ENCODE peak calls at places on chromosomes 12 and 14, in seven cellular contexts. S is transverse colon, Q is A549, C is stomach, D is ovary, G is tibial nerve, E is HepG2. I is an unnamed sample. For H3K4me1, the result is how much of the 10 kb centered on the place peaks cover.

GRCh38 chr12:18101043-18101442 is 11.1 kb upstream of the RERGL start:
- DNase-seq in C (no peak), D (no peak), S (no peak), G (no peak), E (no peak), Q (no peak), I (no peak)

GRCh38 chr12:51409846-51410245 is 14.8 kb upstream of the SLC4A8 start:
- DNase-seq in E (no peak), S (no peak), C (no peak), G (no peak), D (no peak), Q (no peak), I (no peak)

GRCh38 chr12:30796508-30796780 is 41.7 kb upstream of the CAPRIN2 start:
- DNase-seq in Q (peak), E (no peak), D (peak), C (no peak), G (no peak), S (peak), I (peak)

GRCh38 chr12:25017336-25017735 is 68.4 kb upstream of the BCAT1 start:
- DNase-seq in C (no peak), D (no peak), S (no peak), G (no peak), E (no peak), Q (no peak), I (no peak)

GRCh38 chr12:117105902-117106301 is 6.7 kb upstream of the TESC start:
- DNase-seq in Q (no peak), E (peak), G (no peak), S (peak), D (no peak), C (no peak), I (no peak)

GRCh38 chr12:4628406-4628805 is 20.4 kb downstream of the AKAP3 start:
- DNase-seq in S (no peak), D (no peak), Q (no peak), G (no peak), C (no peak), E (no peak), I (no peak)

GRCh38 chr14:102772781-102773570 is 4.3 kb upstream of the TRAF3 start:
- DNase-seq in G (no peak), Q (peak), S (no peak), E (peak), C (no peak), D (no peak), I (no peak)

GRCh38 chr14:60488175-60488574 is 2.3 kb upstream of the C14orf39 start:
- DNase-seq in Q (no peak), G (no peak), E (no peak), S (no peak), D (no peak), C (no peak), I (no peak)

GRCh38 chr12:27191531-27191930 is 52.6 kb upstream of the STK38L start:
- DNase-seq in S (no peak), E (no peak), D (no peak), G (no peak), Q (no peak), C (no peak), I (no peak)

GRCh38 chr12:109098142-109098652 is 800 bp downstream of the UNG start:
- DNase-seq in S (peak), Q (no peak), C (peak), E (no peak), G (no peak), D (peak), I (peak)

GRCh38 chr12:1044697-1045096 is 53.7 kb downstream of the ERC1 start:
- DNase-seq in D (no peak), S (no peak), G (no peak), Q (no peak), C (no peak), E (no peak), I (no peak)

GRCh38 chr12:28313631-28314030 is 123.4 kb downstream of the CCDC91 start:
- DNase-seq in C (no peak), S (no peak), E (no peak), D (no peak), G (no peak), Q (no peak), I (no peak)

GRCh38 chr14:92984896-92985295 is 61.9 kb downstream of the CHGA start:
- DNase-seq in C (no peak), S (no peak), G (no peak), D (peak), E (peak), Q (no peak), I (no peak)

GRCh38 chr12:30847259-30847658 is 79.3 kb upstream of the TSPAN11 start:
- DNase-seq in D (no peak), E (peak), C (no peak), G (no peak), S (no peak), Q (peak), I (no peak)

GRCh38 chr14:58941666-58942065 is 246.8 kb upstream of the DAAM1 start:
- DNase-seq in Q (no peak), G (no peak), D (no peak), C (no peak), S (no peak), E (no peak), I (no peak)

GRCh38 chr12:12008232-12008850 is 62.4 kb upstream of the BCL2L14 start:
- DNase-seq in C (no peak), E (no peak), D (no peak), G (no peak), S (peak), Q (no peak), I (no peak)

GRCh38 chr14:75648066-75648838 is 12.4 kb downstream of the ERG28 start:
- DNase-seq in D (peak), G (peak), E (peak), Q (peak), C (peak), S (no peak), I (peak)

GRCh38 chr12:63893170-63893569 is 48.7 kb downstream of the SRGAP1 start:
- DNase-seq in G (no peak), D (no peak), E (no peak), S (no peak), Q (no peak), C (no peak), I (no peak)

GRCh38 chr12:49983892-49984291 is 11.1 kb downstream of the AQP6 start:
- DNase-seq in C (no peak), Q (no peak), D (no peak), S (no peak), G (no peak), E (no peak), I (no peak)

GRCh38 chr12:13208533-13209278 is 12.2 kb downstream of the EMP1 start:
- DNase-seq in C (no peak), G (no peak), D (no peak), S (no peak), E (no peak), Q (peak), I (no peak)

GRCh38 chr12:69055706-69056105 is 122.7 kb upstream of the CPM start:
- DNase-seq in Q (no peak), G (no peak), E (no peak), S (no peak), C (no peak), D (no peak), I (no peak)

GRCh38 chr14:81516941-81517797 is 16.5 kb downstream of the SEL1L start:
- DNase-seq in S (peak), Q (peak), E (peak), C (no peak), G (no peak), D (peak), I (peak)

GRCh38 chr14:74975059-74975810 is 19.8 kb upstream of the PGF start:
- DNase-seq in S (peak), Q (no peak), C (no peak), G (peak), D (peak), E (no peak), I (peak)

GRCh38 chr12:43289412-43289811 is 262.6 kb downstream of the ADAMTS20 start:
- DNase-seq in G (no peak), E (no peak), Q (no peak), D (no peak), C (no peak), S (no peak), I (no peak)

GRCh38 chr12:121466800-121467637 is 67.1 kb downstream of the RNF34 start:
- DNase-seq in C (peak), Q (peak), S (peak), E (peak), D (peak), G (peak), I (peak)

GRCh38 chr12:41476499-41476898 is 288.4 kb downstream of the PDZRN4 start:
- DNase-seq in S (no peak), D (no peak), E (no peak), C (no peak), G (no peak), Q (no peak), I (no peak)

GRCh38 chr14:80446356-80446755 is 235.1 kb upstream of the DIO2 start:
- DNase-seq in D (no peak), C (no peak), E (no peak), Q (no peak), S (no peak), G (no peak), I (no peak)

GRCh38 chr12:42846782-42847181 is 257.2 kb upstream of the PRICKLE1 start:
- DNase-seq in C (no peak), E (no peak), S (no peak), Q (no peak), G (no peak), D (no peak), I (no peak)

GRCh38 chr12:24379493-24379892 is 430.0 kb upstream of the SOX5 start:
- DNase-seq in D (no peak), G (no peak), Q (no peak), S (no peak), E (no peak), C (no peak), I (no peak)

GRCh38 chr14:104805326-104805678 is 4.4 kb downstream of the ZBTB42 start:
- DNase-seq in Q (peak), G (no peak), E (no peak), S (no peak), C (peak), D (peak), I (no peak)

GRCh38 chr14:69046468-69046867 is 67.4 kb upstream of the ACTN1 start:
- DNase-seq in G (no peak), C (peak), E (no peak), D (peak), S (peak), Q (no peak), I (peak)
- H3K4me1 ChIP-seq in G (half or more), C (half or more), E (under half), D (under half), S (half or more), Q (under half), I (half or more)

DNA sequence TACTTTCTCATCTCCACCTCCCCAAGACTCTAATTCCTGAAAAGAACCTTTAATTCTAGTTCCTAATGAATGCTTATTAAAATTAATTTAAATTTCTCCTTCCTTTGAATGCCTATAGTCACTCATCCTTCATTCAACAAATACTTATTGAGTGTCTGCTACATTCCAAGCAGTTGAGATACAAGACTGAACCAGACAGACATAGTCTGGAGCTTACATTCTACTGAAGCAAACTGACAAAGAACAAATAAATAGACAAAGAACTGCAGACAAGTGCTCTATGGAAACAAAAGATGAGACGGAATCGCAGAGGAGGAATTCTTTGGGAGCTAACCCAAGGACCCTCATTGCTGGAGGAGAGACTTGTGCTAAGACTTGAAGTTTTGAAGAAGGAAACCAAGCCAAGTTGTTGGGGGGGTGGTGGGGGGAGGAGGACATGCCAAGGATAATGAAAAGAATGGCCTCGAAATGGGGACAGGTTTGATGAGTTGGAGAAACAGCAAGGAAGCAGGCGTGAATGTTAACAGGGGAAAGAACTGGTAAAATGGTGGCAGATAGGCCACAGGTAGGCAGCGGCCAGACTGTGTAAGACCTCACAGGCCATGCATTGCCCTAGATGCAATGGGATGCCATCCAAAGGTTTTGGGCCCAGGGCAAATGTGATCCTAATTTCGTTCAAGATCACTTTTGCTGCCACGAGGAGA is 9.7 kb upstream of the TDG start:
- DNase-seq in C (no peak), D (no peak), G (no peak), S (no peak), Q (no peak), E (no peak), I (no peak)
- H3K4me3 ChIP-seq in C (peak), D (peak), G (peak), S (peak), Q (peak), E (peak), I (peak)

GRCh38 chr14:64741200-64741599 is 37.0 kb downstream of the PLEKHG3 start:
- DNase-seq in E (no peak), G (no peak), S (no peak), Q (no peak), C (no peak), D (no peak), I (no peak)

GRCh38 chr14:64734990-64735389 is 30.8 kb downstream of the PLEKHG3 start:
- DNase-seq in C (no peak), Q (no peak), E (no peak), D (peak), G (no peak), S (no peak), I (no peak)

GRCh38 chr14:64737391-64738305 is 33.4 kb downstream of the PLEKHG3 start:
- DNase-seq in S (no peak), G (no peak), Q (no peak), E (no peak), D (no peak), C (no peak), I (no peak)

GRCh38 chr14:64736271-64737131 is 32.3 kb downstream of the PLEKHG3 start:
- DNase-seq in S (peak), Q (no peak), D (peak), C (peak), E (peak), G (no peak), I (no peak)

DNA sequence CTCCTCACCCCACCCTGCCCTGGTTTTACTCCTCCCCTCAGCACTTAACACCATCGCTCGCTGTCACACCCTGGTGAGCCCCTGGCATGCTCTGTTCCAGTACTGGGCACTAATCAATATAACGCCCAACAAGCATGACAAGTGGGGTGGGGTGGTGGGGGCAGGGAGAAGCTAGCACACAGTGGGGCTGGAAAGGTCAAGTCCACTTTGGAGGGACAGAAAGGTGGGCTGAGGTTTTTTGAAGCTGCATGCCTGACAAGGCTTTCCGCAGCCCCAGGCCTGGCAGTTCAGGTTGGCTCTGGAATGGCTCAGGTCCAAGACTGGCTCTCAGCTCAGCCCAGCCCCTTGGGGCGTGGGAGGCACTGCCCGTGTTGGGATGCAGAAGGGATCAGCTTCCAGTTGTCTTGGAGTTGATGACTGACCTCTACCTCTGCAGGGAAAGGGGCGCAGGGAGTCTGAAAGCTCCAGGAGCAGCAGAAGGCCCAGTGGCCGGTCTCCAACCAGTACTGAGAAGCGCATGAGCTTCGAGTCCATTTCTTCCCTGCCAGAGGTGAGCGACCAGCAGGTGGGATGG is 34.2 kb downstream of the PLEKHG3 start:
- DNase-seq in C (no peak), S (no peak), Q (no peak), G (no peak), D (no peak), E (no peak), I (no peak)
- TF ChIP-seq EP300 in C (no peak), S (no peak), Q (no peak), G (no peak), D (no peak), E (no peak), I (no peak)

GRCh38 chr14:68625366-68626090 is 167.3 kb downstream of the ZFP36L1 start:
- DNase-seq in S (no peak), Q (no peak), G (no peak), C (no peak), E (no peak), D (no peak), I (no peak)
- H3K4me1 ChIP-seq in S (under half), Q (under half), G (under half), C (under half), E (half or more), D (under half), I (under half)

GRCh38 chr12:77850698-77851097 is 20.0 kb downstream of the NAV3 start:
- DNase-seq in G (no peak), D (no peak), C (no peak), Q (no peak), S (no peak), E (no peak), I (no peak)

GRCh38 chr12:77847060-77847541 is 16.4 kb downstream of the NAV3 start:
- DNase-seq in D (no peak), G (no peak), C (no peak), Q (no peak), E (no peak), S (no peak), I (no peak)

GRCh38 chr12:77842430-77842829 is 11.7 kb downstream of the NAV3 start:
- DNase-seq in D (no peak), C (no peak), Q (peak), E (peak), S (no peak), G (no peak), I (no peak)

GRCh38 chr12:77845831-77846230 is 15.1 kb downstream of the NAV3 start:
- DNase-seq in S (no peak), G (no peak), D (no peak), E (no peak), C (no peak), Q (no peak), I (no peak)

GRCh38 chr12:77847665-77848431 is 17.2 kb downstream of the NAV3 start:
- DNase-seq in E (no peak), Q (no peak), C (no peak), D (no peak), G (no peak), S (no peak), I (no peak)
- H3K4me3 ChIP-seq in E (no peak), Q (no peak), C (no peak), D (no peak), G (no peak), S (no peak), I (no peak)

GRCh38 chr12:93181396-93181965 is 196.2 kb upstream of the NUDT4 start:
- DNase-seq in Q (no peak), G (no peak), S (no peak), D (no peak), C (no peak), E (no peak), I (no peak)
- TF ChIP-seq EP300 in Q (no peak), G (no peak), S (no peak), D (no peak), C (no peak), E (no peak), I (peak)

GRCh38 chr12:90428474-90428873 is 526.5 kb downstream of the CCER1 start:
- DNase-seq in E (no peak), D (no peak), C (no peak), Q (no peak), G (no peak), S (no peak), I (peak)
- H3K4me1 ChIP-seq in E (under half), D (under half), C (under half), Q (under half), G (under half), S (under half), I (under half)